ENCODE peak calls at places on chromosomes 2 and 18, in five cellular contexts. Y is GM12878, I is IMR-90, K is body of pancreas, J is H1. M is an unnamed sample.

GRCh38 chr18:24089059-24089458 is 49.8 kb upstream of the CABYR start:
- DNase-seq in K (no peak), J (no peak), I (peak), Y (no peak), M (no peak)

GRCh38 chr2:9952286-9952737 is 819 bp downstream of the GRHL1 start:
- DNase-seq in Y (no peak), J (no peak), I (no peak), K (peak), M (peak)

GRCh38 chr2:188693111-188693510 is 281.1 kb upstream of the COL3A1 start:
- DNase-seq in Y (no peak), K (peak), J (no peak), I (no peak), M (no peak)

GRCh38 chr2:226115102-226115831 is 684.4 kb downstream of the IRS1 start:
- DNase-seq in K (no peak), Y (no peak), I (peak), J (no peak), M (no peak)

GRCh38 chr18:944440-944839 is 39.8 kb downstream of the ADCYAP1 start:
- DNase-seq in K (no peak), I (peak), J (no peak), Y (no peak), M (no peak)

GRCh38 chr18:8730080-8730827 is 24.9 kb downstream of the MTCL1 start:
- DNase-seq in Y (no peak), I (peak), J (no peak), K (peak), M (peak)

GRCh38 chr2:26001743-26002341 is 19.5 kb upstream of the KIF3C start:
- DNase-seq in Y (no peak), I (peak), K (peak), J (no peak), M (peak)

GRCh38 chr2:169069341-169069740 is at the start of gene DHRS9:
- DNase-seq in I (peak), J (no peak), K (no peak), Y (no peak), M (no peak)

GRCh38 chr2:42797281-42797680 is 4.9 kb upstream of the HAAO start:
- DNase-seq in Y (no peak), J (no peak), K (no peak), I (no peak), M (no peak)

GRCh38 chr2:177393381-177393780 is 808 bp downstream of the AGPS start:
- DNase-seq in K (no peak), J (no peak), I (no peak), Y (no peak), M (no peak)

DNA sequence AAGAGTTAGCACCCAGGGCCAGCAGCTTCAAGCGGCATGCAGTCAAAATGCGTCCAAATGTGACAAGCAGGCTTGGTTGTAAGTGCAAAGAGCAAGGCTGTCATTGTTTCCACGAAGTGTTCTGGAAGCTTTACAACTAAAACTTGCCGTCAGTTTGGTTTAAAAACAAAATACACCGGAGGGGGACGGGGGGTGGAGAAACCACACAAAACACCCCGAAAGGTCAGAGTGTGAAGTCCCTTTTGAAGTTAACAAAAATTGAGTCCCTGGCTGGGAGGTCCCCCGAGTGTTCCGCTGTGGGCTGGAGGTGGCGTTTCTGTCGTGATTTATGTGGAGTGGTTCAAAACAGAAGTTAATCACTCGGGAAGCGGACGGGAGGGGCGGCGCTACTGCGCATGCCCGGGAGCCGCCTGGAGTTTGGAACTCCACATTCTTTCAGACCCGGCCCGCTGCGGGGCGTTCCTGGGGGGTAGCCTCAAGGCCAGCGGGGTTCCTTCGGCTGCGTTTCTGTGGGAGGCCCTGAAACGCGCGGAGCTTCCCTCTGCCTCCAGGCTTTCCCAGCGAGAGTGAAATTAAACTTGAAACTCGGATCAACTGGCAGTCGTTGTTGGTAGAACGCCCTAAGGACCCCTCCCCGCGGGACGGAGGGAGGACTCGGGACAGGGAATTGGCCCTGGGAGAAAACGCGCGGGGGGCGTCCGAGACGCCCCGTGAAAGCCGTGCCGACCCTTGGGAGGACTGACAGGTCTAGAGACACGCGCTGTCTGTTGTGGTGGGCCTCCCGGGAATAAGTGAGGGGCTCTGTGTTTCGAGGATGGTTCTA is 1.4 kb downstream of the TGIF1 start:
- DNase-seq in Y (no peak), J (no peak), I (peak), K (peak), M (peak)
- TF ChIP-seq POLR2A in Y (no peak), J (no peak), I (peak), K (peak), M (peak)

DNA sequence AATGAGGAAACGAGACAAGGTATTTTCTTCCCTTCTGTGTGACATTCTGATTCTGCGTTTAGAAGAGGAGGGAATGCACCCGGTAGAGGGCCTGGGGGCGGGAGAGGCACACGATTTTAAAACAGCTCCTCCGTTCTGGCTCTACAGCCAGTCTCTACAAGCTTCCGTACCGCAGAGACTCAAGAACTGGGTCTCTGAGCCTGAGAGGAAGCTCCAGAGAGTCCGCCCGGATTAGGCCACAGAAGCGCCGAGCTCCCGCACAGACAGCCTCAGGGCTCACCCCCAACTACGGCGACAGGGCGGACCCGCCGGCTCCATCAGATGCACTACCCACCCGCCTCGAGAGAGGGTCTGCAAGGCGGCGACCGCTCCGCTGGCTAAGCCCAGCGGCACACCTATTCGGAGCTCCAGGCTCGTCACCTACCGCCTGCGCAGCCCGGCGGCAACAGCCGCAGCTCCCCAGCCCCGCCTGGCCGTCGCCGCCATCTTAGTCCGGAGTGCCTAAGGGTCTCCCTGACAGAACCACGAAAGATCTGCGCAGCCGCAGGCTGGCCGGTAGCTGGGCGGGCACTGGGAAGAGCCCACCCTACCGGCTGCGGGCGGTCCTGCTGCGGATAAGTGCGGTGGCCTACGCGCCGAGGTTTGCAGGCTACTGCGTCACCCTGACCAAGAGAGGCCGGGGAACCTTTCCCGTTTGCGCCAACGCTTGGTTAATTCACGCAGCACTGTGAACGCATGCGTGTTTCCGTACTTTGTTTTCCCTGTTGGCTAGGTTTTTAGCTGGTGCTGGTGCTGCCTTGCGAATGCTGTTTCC is at the start of gene NFU1:
- DNase-seq in J (peak), Y (peak), I (peak), K (peak), M (peak)
- TF ChIP-seq POLR2A in J (no peak), Y (peak), I (peak), K (peak), M (peak)

DNA sequence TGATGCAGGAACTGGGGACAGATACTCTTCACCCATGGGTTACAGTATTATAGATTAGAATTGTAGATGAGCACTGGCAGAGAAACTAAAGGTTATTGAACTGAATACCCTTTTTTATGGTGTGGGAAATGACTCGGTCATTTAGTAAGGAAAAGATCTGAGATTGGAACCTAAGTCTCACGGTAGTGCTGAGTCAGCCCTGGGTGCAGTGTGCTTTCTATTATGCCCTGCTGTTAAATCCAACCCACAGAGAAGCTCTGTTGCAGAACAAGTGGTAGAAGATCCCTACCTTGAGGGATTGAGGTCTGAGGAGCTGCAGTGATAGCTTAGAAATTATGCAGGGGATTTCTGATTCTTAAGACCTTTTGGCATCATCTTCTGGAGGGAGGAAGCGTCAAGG is 12.7 kb downstream of the CCT7 start:
- DNase-seq in K (no peak), J (no peak), I (no peak), Y (no peak), M (no peak)
- TF ChIP-seq POLR2A in K (no peak), J (no peak), I (no peak), Y (no peak), M (no peak)

DNA sequence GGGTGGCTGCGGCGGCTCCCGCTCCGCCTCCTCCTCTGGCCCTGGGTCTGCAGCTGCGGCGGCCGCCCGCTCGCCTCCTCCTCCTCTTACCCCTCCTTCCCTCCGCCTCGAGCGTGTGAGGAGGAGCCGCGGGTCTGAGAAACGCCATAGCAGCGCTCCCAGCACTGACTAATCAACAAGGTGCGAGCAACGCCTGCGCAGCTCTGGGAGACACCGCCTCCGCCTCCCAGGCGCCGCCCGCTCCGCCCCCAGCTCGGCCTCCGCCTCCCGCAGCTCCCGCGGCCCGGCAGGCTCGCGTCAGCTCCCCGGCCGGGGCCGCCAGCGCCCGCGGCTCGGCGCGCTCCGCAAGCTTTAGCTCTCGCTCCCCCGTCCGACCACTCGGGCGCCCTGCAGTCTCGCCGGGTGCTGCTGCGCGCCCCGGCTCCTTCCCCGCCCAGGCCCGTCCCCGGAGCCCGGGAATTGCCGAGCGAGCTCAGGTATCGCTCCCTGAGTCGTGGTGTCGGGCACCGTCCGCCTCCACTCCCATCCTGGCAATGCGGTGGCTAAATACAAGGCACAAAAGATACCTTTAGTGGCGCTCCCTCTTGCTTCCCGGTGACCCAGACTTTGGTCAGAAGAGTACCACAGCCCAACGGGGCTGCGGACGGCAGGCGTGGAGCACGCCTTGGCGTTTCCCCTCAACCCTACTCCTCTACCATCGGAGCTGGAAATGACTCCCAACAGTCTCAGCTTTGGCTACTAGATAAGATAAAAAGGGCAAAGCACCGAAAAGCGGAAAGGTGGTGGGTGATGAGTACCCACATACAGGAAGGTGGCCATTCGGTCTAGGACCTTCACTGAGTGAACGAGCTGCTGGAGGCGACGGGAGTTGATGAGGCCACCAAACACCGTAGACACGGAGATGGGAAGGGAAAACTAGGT is at the start of gene GAREM1:
- DNase-seq in J (peak), Y (peak), K (peak), I (peak), M (peak)
- TF ChIP-seq POLR2A in J (peak), Y (peak), K (peak), I (peak), M (peak)

GRCh38 chr2:217942731-217943335 is 60.0 kb downstream of the TNS1 start:
- DNase-seq in I (no peak), Y (no peak), J (no peak), K (peak), M (no peak)

GRCh38 chr2:217944366-217944765 is 58.4 kb downstream of the TNS1 start:
- DNase-seq in K (no peak), I (no peak), Y (no peak), J (no peak), M (no peak)

GRCh38 chr2:217941886-217942728 is 60.7 kb downstream of the TNS1 start:
- DNase-seq in I (no peak), K (no peak), Y (no peak), J (no peak), M (peak)

GRCh38 chr2:217944923-217945322 is 57.9 kb downstream of the TNS1 start:
- DNase-seq in Y (no peak), I (no peak), J (no peak), K (no peak), M (peak)

DNA sequence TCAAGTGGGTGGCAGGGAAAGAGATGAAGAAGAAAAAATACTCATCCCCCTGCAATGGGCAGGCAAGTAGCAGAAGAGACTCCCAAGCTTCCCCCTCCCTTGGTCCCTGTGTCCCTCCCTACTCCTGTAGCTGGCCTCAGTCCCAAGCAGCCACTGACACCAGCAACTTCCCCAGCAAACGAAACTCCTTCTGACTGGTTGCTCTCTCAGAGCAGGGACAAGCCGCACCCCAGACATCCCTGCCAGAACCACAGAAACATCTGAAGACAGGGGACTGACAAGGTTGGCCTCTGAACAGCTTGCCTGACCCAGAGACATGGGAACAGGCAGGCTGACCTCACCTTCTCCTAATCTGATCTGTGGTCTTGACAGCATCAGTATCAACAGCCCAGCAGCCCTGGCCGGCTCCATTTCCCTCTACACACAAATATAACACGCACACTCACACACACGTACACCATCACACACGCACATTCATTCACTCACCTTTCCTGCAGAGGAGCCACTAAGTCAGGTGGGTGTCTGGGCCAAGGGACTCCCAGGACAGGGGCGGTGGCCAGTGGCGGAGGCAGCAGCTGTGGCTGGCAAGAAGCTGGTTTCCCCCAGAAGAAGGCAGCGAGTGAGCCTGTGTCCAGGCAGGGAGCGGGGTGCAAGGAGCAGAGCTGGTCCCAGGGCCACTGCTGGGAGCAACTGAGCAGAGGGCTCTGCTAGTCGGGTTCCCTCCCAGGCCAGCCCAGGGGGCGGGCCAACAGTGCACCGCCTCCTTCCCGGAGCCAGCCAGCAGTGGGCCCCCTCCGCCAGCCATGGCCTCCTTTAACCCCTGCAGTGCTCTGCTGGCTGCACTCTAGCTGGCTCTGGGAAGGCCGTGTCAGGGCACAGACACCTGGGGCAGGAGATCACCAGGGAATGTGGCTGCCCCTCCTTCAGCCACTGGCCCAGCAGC is 59.1 kb downstream of the TNS1 start:
- DNase-seq in Y (no peak), I (peak), J (no peak), K (peak), M (peak)
- TF ChIP-seq POLR2A in Y (no peak), I (peak), J (no peak), K (peak), M (peak)

GRCh38 chr18:31649894-31650719 is 34.3 kb downstream of the B4GALT6 start:
- DNase-seq in K (no peak), J (no peak), I (no peak), Y (no peak), M (no peak)
- TF ChIP-seq POLR2A in K (no peak), J (no peak), I (no peak), Y (no peak), M (no peak)